ENCODE peak calls at places on chromosomes 5 and 9, in seven cellular contexts. Q is DND-41, M is uterus, A is cardiac muscle cell, K is AG04449, C is heart left ventricle, J is fibroblast of lung. W is an unnamed sample.

GRCh38 chr9:123373941-123374340 is 17.9 kb downstream of the CRB2 start:
- DNase-seq in Q (no peak), M (no peak), A (peak; percentile 44), K (no peak), C (no peak), J (no peak), W (no peak)

GRCh38 chr5:53555160-53555559 is 5.3 kb upstream of the NDUFS4 start:
- DNase-seq in Q (no peak), M (no peak), A (no peak), K (no peak), C (no peak), J (no peak), W (no peak)

GRCh38 chr9:87007711-87008360 is 60.5 kb upstream of the GAS1 start:
- DNase-seq in Q (no peak), M (no peak), A (peak; percentile 27), K (peak; percentile 21), C (no peak), J (peak; percentile 22), W (peak; percentile 50)

GRCh38 chr9:710951-711745 is 130.3 kb upstream of the DMRT1 start:
- DNase-seq in Q (peak; percentile 37), M (no peak), A (no peak), K (no peak), C (no peak), J (no peak), W (no peak)

GRCh38 chr5:154352960-154353548 is 92.7 kb upstream of the SAP30L start:
- DNase-seq in Q (no peak), M (no peak), A (no peak), K (no peak), C (no peak), J (no peak), W (no peak)

GRCh38 chr5:69415584-69415958 is 655 bp downstream of the MARVELD2 start:
- DNase-seq in Q (no peak), M (no peak), A (no peak), K (no peak), C (no peak), J (no peak), W (no peak)

GRCh38 chr9:95511232-95511951 is 5.4 kb downstream of the PTCH1 start:
- DNase-seq in Q (peak; percentile 45), M (no peak), A (peak; percentile 82), K (no peak), C (no peak), J (peak; percentile 80), W (no peak)

GRCh38 chr5:95975703-95976102 is 14.1 kb upstream of the ELL2 start:
- DNase-seq in Q (no peak), M (no peak), A (no peak), K (no peak), C (no peak), J (no peak), W (no peak)

GRCh38 chr5:16727937-16728336 is 111.1 kb upstream of the RETREG1 start:
- DNase-seq in Q (no peak), M (no peak), A (no peak), K (no peak), C (no peak), J (no peak), W (no peak)

GRCh38 chr9:38309324-38310195 is 82.9 kb upstream of the ALDH1B1 start:
- DNase-seq in Q (no peak), M (no peak), A (peak; percentile 22), K (no peak), C (no peak), J (no peak), W (no peak)

GRCh38 chr5:129161830-129162229 is 67.3 kb downstream of the ISOC1 start:
- DNase-seq in Q (no peak), M (no peak), A (no peak), K (no peak), C (no peak), J (no peak), W (no peak)

GRCh38 chr5:9437741-9438240 is 108.1 kb downstream of the SEMA5A start:
- DNase-seq in Q (no peak), M (peak; percentile 18), A (peak; percentile 42), K (peak; percentile 29), C (no peak), J (peak; percentile 75), W (peak; percentile 66)

GRCh38 chr5:26847041-26847736 is 191.2 kb downstream of the CDH9 start:
- DNase-seq in Q (no peak), M (no peak), A (no peak), K (no peak), C (no peak), J (no peak), W (no peak)

GRCh38 chr5:96978812-96979449 is 43.1 kb downstream of the LNPEP start:
- DNase-seq in Q (no peak), M (no peak), A (no peak), K (no peak), C (no peak), J (peak; percentile 56), W (peak; percentile 20)

GRCh38 chr5:18497089-18497488 is 862.8 kb downstream of the TAF11L14 start:
- DNase-seq in Q (no peak), M (no peak), A (no peak), K (no peak), C (no peak), J (no peak), W (no peak)

GRCh38 chr5:99169309-99169708 is 240.5 kb upstream of the CHD1 start:
- DNase-seq in Q (no peak), M (no peak), A (peak; percentile 0), K (no peak), C (no peak), J (peak; percentile 33), W (no peak)

GRCh38 chr5:616342-617039 is 4.4 kb downstream of the CEP72 start:
- DNase-seq in Q (no peak), M (no peak), A (peak; percentile 9), K (no peak), C (no peak), J (no peak), W (no peak)

GRCh38 chr9:73132034-73132776 is 19.5 kb upstream of the ANXA1 start:
- DNase-seq in Q (peak; percentile 86), M (peak; percentile 65), A (peak; percentile 91), K (no peak), C (peak; percentile 71), J (peak; percentile 86), W (no peak)

GRCh38 chr9:8600914-8601680 is 801.5 kb upstream of the DMAC1 start:
- DNase-seq in Q (no peak), M (no peak), A (no peak), K (no peak), C (no peak), J (no peak), W (no peak)

GRCh38 chr9:124674651-124675050 is 96.5 kb downstream of the NR6A1 start:
- DNase-seq in Q (no peak), M (no peak), A (no peak), K (no peak), C (no peak), J (no peak), W (no peak)

DNA sequence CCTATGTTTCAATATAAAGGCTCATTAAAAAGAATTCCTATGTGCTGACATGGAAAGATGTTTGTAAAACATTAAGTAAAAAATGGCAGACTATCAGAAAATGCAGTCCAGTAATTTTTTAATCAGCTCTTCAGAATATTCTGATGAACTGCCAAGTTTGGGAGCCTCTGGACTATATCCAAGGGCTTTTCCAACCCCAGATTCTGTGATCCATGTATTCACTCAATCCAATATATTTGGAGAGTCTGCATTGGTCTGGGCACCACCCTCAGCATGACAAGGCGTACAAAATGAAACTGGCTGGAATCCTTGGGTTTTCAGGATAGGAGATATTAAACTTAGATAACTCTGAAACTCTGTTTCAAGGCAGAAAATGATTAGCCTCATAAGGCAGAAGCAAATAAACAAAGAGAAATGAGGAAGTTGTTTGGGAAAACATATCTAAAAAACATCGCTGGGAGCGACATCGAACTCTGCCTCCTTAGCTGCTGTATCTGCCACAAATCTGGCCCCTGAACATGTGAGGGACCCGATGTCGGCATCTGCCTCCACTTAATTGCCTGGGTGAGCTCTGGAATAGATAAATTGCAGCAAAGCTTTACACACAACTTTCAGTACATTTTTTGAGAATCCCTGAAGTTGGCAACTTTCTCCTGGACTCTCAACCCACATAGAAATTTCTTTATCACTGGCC is 14.4 kb downstream of the PDE6A start:
- DNase-seq in Q (no peak), M (no peak), A (peak; percentile 58), K (no peak), C (no peak), J (peak; percentile 62), W (no peak)
- H3K4me3 ChIP-seq in Q (no peak overlapping the region), M (no peak overlapping the region), A (no peak overlapping the region), K (no peak overlapping the region), C (peak overlapping the region; percentile 26), J (peak overlapping the region; percentile 52), W (no peak overlapping the region)

DNA sequence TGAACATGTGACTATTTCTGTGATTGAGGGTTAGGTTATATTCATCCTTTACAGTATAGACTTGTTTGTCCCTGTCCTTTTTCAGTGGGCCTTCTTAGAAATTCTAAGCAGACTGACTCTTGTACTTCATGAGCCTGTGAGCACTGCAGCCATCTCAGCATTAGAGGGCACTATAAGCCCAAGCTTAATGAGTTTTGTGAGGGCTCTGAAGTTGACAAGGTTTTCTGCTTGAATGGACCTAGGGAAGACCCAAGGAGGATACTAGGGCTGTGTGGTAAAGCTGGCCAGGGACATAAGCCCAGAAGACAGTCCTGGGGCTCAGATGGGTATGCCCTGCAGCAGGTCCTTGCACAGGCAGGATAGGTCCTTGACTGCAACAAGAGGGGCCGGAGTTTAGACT is 126.5 kb downstream of the MRPS30 start:
- DNase-seq in Q (no peak), M (no peak), A (no peak), K (no peak), C (no peak), J (peak; percentile 6), W (no peak)
- TF ChIP-seq CTCF in Q (peak; percentile 19), M (no peak), A (no peak), K (no peak), C (no peak), J (no peak), W (no peak)

GRCh38 chr9:130185494-130186005 is 13.3 kb downstream of the NCS1 start:
- DNase-seq in Q (no peak), M (no peak), A (peak; percentile 47), K (no peak), C (no peak), J (peak; percentile 36), W (no peak)

GRCh38 chr9:130186839-130187522 is 14.8 kb downstream of the NCS1 start:
- DNase-seq in Q (no peak), M (peak; percentile 58), A (peak; percentile 48), K (no peak), C (peak; percentile 59), J (peak; percentile 42), W (no peak)

GRCh38 chr9:130188860-130189481 is 16.8 kb downstream of the NCS1 start:
- DNase-seq in Q (no peak), M (no peak), A (no peak), K (no peak), C (no peak), J (no peak), W (no peak)

GRCh38 chr9:130186051-130186450 is 13.8 kb downstream of the NCS1 start:
- DNase-seq in Q (no peak), M (no peak), A (no peak), K (no peak), C (no peak), J (peak; percentile 47), W (no peak)

DNA sequence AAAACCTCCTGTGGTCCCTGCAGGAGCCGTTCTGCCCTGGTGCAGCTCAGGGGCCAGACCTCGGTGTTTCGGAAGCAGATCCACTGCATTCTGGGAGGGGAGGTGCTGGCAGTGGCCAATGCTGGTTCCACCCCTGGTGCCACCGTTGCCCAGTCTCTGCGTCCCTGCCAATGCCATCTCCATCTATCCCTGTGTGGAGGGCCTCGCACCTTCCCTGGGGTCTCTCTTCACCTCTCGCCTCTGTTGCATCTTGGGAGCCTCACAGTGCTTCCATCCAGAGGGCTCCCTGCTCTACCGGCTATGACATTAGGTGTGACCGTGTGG is 15.3 kb downstream of the NCS1 start:
- DNase-seq in Q (no peak), M (no peak), A (no peak), K (no peak), C (no peak), J (no peak), W (no peak)
- H3K4me3 ChIP-seq in Q (no peak overlapping the region), M (peak overlapping the region; percentile 37), A (no peak overlapping the region), K (no peak overlapping the region), C (no peak overlapping the region), J (no peak overlapping the region), W (no peak overlapping the region)

GRCh38 chr5:164326219-164326618 is 820.8 kb downstream of the MAT2B start:
- DNase-seq in Q (no peak), M (no peak), A (no peak), K (no peak), C (no peak), J (no peak), W (no peak)
- TF ChIP-seq CTCF in Q (no peak), M (no peak), A (peak; percentile 19), K (no peak), C (no peak), J (no peak), W (no peak)